ENCODE peak calls at places on chromosomes 11 and 22, in nine cellular contexts. Y is GM23338, S is PC-3, E is DND-41, L is fibroblast of lung, D is HepG2, H is IMR-90, F is SK-N-SH, T is neural progenitor cell. K is an unnamed sample. For H4K20me1, the result is how much of the 10 kb centered on the place peaks cover.

GRCh38 chr11:134532921-134533421 is 120.9 kb upstream of the B3GAT1 start:
- DNase-seq in Y (no peak), S (no peak), D (no peak), F (no peak), E (no peak), L (no peak), T (no peak), H (no peak), K (no peak)

GRCh38 chr11:14399087-14399486 is 40.1 kb upstream of the RRAS2 start:
- DNase-seq in Y (no peak), L (no peak), H (no peak), F (no peak), T (no peak), E (no peak), D (no peak), S (no peak), K (no peak)

GRCh38 chr11:129115652-129116585 is 76.2 kb downstream of the ARHGAP32 start:
- DNase-seq in T (no peak), E (no peak), Y (no peak), F (no peak), D (peak), H (peak), L (peak), S (peak), K (no peak)

GRCh38 chr11:2834893-2835767 is 50.4 kb downstream of the CDKN1C start:
- DNase-seq in S (peak), Y (no peak), E (no peak), T (no peak), F (no peak), D (peak), H (peak), L (peak), K (no peak)

GRCh38 chr11:12216542-12217422 is 106.4 kb downstream of the MICAL2 start:
- DNase-seq in E (peak), D (no peak), Y (no peak), T (no peak), L (peak), H (peak), S (no peak), F (peak), K (no peak)

GRCh38 chr22:37417737-37418348 is 9.4 kb downstream of the ELFN2 start:
- DNase-seq in Y (no peak), F (no peak), E (no peak), H (peak), T (no peak), S (no peak), D (no peak), L (no peak), K (no peak)

GRCh38 chr11:120499088-120499487 is 12.5 kb upstream of the GRIK4 start:
- DNase-seq in H (no peak), Y (no peak), D (no peak), L (no peak), F (no peak), S (no peak), T (no peak), E (no peak), K (peak)

GRCh38 chr11:102367364-102367763 is 20.4 kb downstream of the BIRC2 start:
- DNase-seq in E (no peak), F (peak), L (peak), S (peak), H (peak), T (no peak), Y (no peak), D (no peak), K (no peak)

GRCh38 chr11:128484172-128484571 is 103.2 kb downstream of the ETS1 start:
- DNase-seq in E (no peak), L (no peak), H (no peak), T (no peak), Y (peak), D (no peak), F (no peak), S (peak), K (no peak)

GRCh38 chr11:82858556-82859091 is 41.6 kb downstream of the PRCP start:
- DNase-seq in L (peak), D (no peak), T (no peak), F (no peak), E (no peak), Y (no peak), S (peak), H (peak), K (no peak)

GRCh38 chr22:40107756-40108437 is 69.8 kb upstream of the TNRC6B start:
- DNase-seq in F (no peak), S (peak), E (peak), T (no peak), Y (no peak), D (no peak), H (peak), L (peak), K (peak)

GRCh38 chr22:19220867-19221266 is 42.3 kb upstream of the SLC25A1 start:
- DNase-seq in F (no peak), T (no peak), H (no peak), S (no peak), D (no peak), Y (no peak), L (no peak), E (no peak), K (no peak)

GRCh38 chr11:33410086-33410765 is 153.0 kb downstream of the HIPK3 start:
- DNase-seq in S (no peak), L (no peak), F (no peak), T (no peak), D (no peak), H (no peak), E (no peak), Y (peak), K (no peak)

GRCh38 chr11:69912911-69913451 is 93.8 kb upstream of the FGF3 start:
- DNase-seq in Y (peak), D (no peak), H (peak), F (peak), E (no peak), S (no peak), L (peak), T (peak), K (peak)

GRCh38 chr11:123338266-123338800 is 91.7 kb upstream of the GRAMD1B start:
- DNase-seq in D (no peak), F (no peak), E (no peak), H (no peak), Y (no peak), S (no peak), L (no peak), T (no peak), K (no peak)

GRCh38 chr22:19876314-19876940 is 21.8 kb upstream of the GNB1L start:
- DNase-seq in E (no peak), Y (no peak), D (no peak), F (peak), L (no peak), T (no peak), H (no peak), S (no peak), K (no peak)

GRCh38 chr11:36053314-36053713 is 109.5 kb downstream of the LDLRAD3 start:
- DNase-seq in L (no peak), T (no peak), H (no peak), Y (no peak), S (no peak), E (no peak), D (no peak), F (no peak), K (no peak)

GRCh38 chr11:110430267-110431211 is 791 bp downstream of the FDX1 start:
- DNase-seq in F (no peak), S (peak), Y (peak), T (peak), E (peak), L (peak), D (peak), H (peak), K (peak)

GRCh38 chr11:71199226-71199815 is 53.1 kb downstream of the SHANK2 start:
- DNase-seq in E (no peak), H (no peak), S (no peak), F (no peak), T (no peak), L (no peak), D (no peak), Y (no peak), K (no peak)

GRCh38 chr22:38413085-38414008 is 41.7 kb downstream of the KCNJ4 start:
- DNase-seq in F (no peak), T (no peak), D (no peak), L (no peak), S (no peak), Y (no peak), H (no peak), E (no peak), K (no peak)

GRCh38 chr11:1297011-1297575 is 12.3 kb downstream of the TOLLIP start:
- DNase-seq in D (no peak), H (no peak), T (no peak), F (no peak), Y (no peak), S (no peak), E (no peak), L (no peak), K (no peak)

GRCh38 chr11:134754196-134754822 is 342.3 kb upstream of the B3GAT1 start:
- DNase-seq in L (no peak), Y (no peak), T (no peak), E (no peak), D (no peak), H (no peak), F (no peak), S (no peak), K (no peak)

GRCh38 chr11:67466962-67467771 is 1.9 kb downstream of the TMEM134 start:
- DNase-seq in S (no peak), D (no peak), T (no peak), Y (no peak), F (no peak), E (peak), H (no peak), L (no peak), K (no peak)

GRCh38 chr11:8759634-8760033 is 77.0 kb downstream of the RPL27A start:
- DNase-seq in E (no peak), F (no peak), Y (no peak), T (no peak), D (no peak), H (no peak), L (no peak), S (no peak), K (no peak)
- H4K20me1 ChIP-seq in E (under half), F (under half), Y (under half), T (under half), D (under half), H (half or more), L (under half), S (under half), K (under half)

GRCh38 chr11:44351006-44351660 is 41.2 kb upstream of the ALX4 start:
- DNase-seq in E (no peak), D (no peak), Y (no peak), S (no peak), H (no peak), L (no peak), F (no peak), T (no peak), K (no peak)
- H3K4me2 ChIP-seq in E (no peak), D (no peak), Y (no peak), S (no peak), H (no peak), L (no peak), F (no peak), T (no peak), K (no peak)

GRCh38 chr22:50208939-50209892 is 8.4 kb downstream of the SELENOO start:
- DNase-seq in L (no peak), H (no peak), S (no peak), E (no peak), Y (no peak), D (no peak), T (no peak), F (no peak), K (no peak)

GRCh38 chr22:50209893-50210292 is 9.1 kb downstream of the SELENOO start:
- DNase-seq in T (peak), H (peak), E (peak), S (peak), L (peak), D (peak), Y (peak), F (peak), K (peak)

GRCh38 chr22:50208430-50208938 is 7.7 kb downstream of the SELENOO start:
- DNase-seq in F (no peak), D (no peak), H (no peak), T (no peak), S (no peak), E (no peak), Y (no peak), L (no peak), K (no peak)

GRCh38 chr22:50211147-50211546 is 10.3 kb downstream of the SELENOO start:
- DNase-seq in S (no peak), H (peak), L (no peak), D (no peak), F (no peak), E (no peak), T (no peak), Y (no peak), K (no peak)

DNA sequence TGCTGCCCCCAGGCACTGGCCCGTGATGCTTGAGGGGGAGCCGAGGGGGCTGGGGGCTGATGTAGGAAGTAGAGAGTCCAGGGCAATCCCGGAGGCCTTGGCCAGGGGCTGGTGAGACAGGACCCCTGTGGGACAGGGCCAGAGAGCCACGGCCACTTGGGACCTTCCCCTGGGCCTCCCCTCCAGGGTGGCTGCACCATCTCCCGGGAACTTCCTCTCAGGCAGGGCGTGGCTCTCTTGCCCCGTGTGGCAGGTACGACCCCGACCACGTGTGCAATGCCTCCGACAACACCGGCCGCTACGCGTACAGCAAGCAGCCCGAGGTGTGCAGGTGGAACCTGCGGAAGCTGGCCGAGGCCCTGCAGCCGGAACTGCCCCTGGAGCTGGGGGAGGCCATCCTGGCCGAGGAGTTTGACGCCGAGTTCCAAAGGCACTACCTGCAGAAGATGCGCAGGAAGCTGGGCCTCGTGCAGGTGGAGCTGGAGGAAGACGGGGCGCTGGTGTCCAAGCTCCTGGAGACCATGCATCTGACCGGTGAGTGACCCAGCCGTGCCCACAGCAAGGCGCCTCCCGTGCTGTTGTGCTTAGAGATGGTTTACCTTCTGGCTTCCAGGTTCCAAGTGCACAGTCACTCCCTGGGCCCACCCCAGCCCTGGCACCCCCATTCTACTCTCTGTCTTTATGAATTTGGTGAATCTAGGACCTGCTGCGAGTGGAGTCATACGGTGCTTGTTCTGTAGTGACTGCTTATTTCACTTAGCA is 9.7 kb downstream of the SELENOO start:
- DNase-seq in E (no peak), S (no peak), H (no peak), T (no peak), L (no peak), D (no peak), F (no peak), Y (no peak), K (no peak)
- H4K20me1 ChIP-seq in E (half or more), S (under half), H (half or more), T (under half), L (under half), D (under half), F (under half), Y (under half), K (under half)

DNA sequence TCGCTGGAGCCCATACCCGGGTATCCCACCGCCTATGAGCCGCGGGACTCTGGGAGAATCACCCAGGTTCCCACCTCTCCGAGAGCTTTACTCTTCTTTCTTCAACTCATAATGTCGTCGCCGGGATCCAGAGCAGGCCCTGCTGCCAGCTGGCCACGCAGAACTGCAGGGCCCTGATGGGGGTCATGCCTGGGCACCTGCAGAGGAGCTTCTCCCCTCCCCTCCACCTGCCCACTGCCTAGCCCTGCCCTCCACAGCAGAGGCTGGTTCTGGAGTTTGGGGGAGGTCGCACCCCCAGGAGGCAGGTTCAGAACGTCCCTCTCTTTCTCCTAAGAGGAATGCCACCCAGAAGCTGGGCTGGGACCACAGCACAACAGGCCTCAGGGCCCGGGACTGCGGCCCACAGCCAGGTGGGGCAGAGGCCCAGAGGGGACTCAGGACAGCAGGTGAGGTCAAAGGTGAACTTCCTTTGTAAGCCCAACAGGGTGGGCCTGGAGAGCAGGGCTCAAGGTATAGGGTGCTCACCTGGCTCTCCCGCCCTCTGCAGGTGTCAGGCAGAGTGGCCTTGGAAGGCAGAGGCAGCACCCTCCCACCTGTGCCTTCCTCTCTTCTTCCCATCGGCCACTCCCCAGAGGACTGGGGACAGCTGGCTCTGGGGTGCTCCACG is 1.9 kb downstream of the SLC25A45 start:
- DNase-seq in T (no peak), F (no peak), D (no peak), H (no peak), S (no peak), L (no peak), Y (peak), E (no peak), K (no peak)
- H3K4me2 ChIP-seq in T (no peak), F (no peak), D (peak), H (no peak), S (peak), L (no peak), Y (no peak), E (peak), K (peak)

GRCh38 chr22:46654927-46655595 is 34.9 kb downstream of the GRAMD4 start:
- DNase-seq in F (no peak), S (no peak), D (no peak), Y (no peak), H (no peak), L (no peak), E (no peak), T (no peak), K (no peak)

GRCh38 chr22:46655861-46656608 is 35.8 kb downstream of the GRAMD4 start:
- DNase-seq in S (no peak), L (no peak), H (no peak), T (no peak), Y (no peak), F (no peak), E (no peak), D (no peak), K (no peak)

GRCh38 chr22:46657996-46658947 is 38.1 kb downstream of the GRAMD4 start:
- DNase-seq in E (no peak), Y (no peak), L (no peak), F (no peak), S (peak), D (no peak), H (no peak), T (no peak), K (no peak)

GRCh38 chr22:46657655-46657953 is 37.4 kb downstream of the GRAMD4 start:
- DNase-seq in Y (no peak), E (no peak), D (no peak), H (no peak), T (no peak), S (no peak), F (no peak), L (no peak), K (no peak)

GRCh38 chr22:46656856-46657654 is 36.9 kb downstream of the GRAMD4 start:
- DNase-seq in F (no peak), H (no peak), D (no peak), T (no peak), E (no peak), S (no peak), Y (no peak), L (no peak), K (no peak)
- H4K20me1 ChIP-seq in F (under half), H (under half), D (under half), T (under half), E (half or more), S (under half), Y (under half), L (under half), K (under half)